ENCODE peak calls at places on chromosomes 12 and 14, in four cellular contexts. I, T, A and P are unnamed samples.

GRCh38 chr14:105026033-105026785 is 5.3 kb upstream of the CDCA4 start:
- DNase-seq in T (no peak), A (no peak), I (no peak), P (no peak)

GRCh38 chr14:93150227-93151206 is 34.2 kb downstream of the MOAP1 start:
- DNase-seq in T (peak), A (no peak), I (no peak), P (no peak)

GRCh38 chr12:89544730-89545184 is 18.9 kb upstream of the POC1B start:
- DNase-seq in I (peak), T (no peak), A (no peak), P (no peak)

GRCh38 chr12:48160807-48161206 is 3.5 kb upstream of the ASB8 start:
- DNase-seq in T (no peak), A (no peak), I (no peak), P (no peak)

GRCh38 chr12:11650697-11651281 is 1.3 kb downstream of the ETV6 start:
- DNase-seq in I (no peak), A (no peak), T (peak), P (no peak)

GRCh38 chr14:90986510-90986909 is 73.9 kb downstream of the RPS6KA5 start:
- DNase-seq in T (no peak), A (no peak), I (no peak), P (no peak)

GRCh38 chr12:31363826-31364225 is 37.9 kb upstream of the SINHCAF start:
- DNase-seq in I (no peak), T (no peak), A (no peak), P (no peak)

GRCh38 chr12:116759783-116760581 is 21.9 kb downstream of the RNFT2 start:
- DNase-seq in I (peak), A (peak), T (no peak), P (peak)

GRCh38 chr12:75560167-75560566 is 48.8 kb upstream of the KRR1 start:
- DNase-seq in T (peak), I (peak), A (no peak), P (no peak)

GRCh38 chr12:58924652-58925051 is 4.3 kb upstream of the LRIG3 start:
- DNase-seq in A (no peak), I (no peak), T (no peak), P (no peak)

GRCh38 chr14:29645117-29645516 is 282.5 kb downstream of the PRKD1 start:
- DNase-seq in I (no peak), T (no peak), A (no peak), P (no peak)
- TF ChIP-seq RNF2 in I (no peak), T (no peak), A (no peak), P (no peak)

GRCh38 chr12:109387425-109388166 is 39.9 kb downstream of the MYO1H start:
- DNase-seq in A (peak), T (peak), I (peak), P (peak)
- TF ChIP-seq RNF2 in A (no peak), T (no peak), I (no peak), P (no peak)

GRCh38 chr12:34294671-34295365 is 272.5 kb downstream of the ALG10 start:
- DNase-seq in A (no peak), I (no peak), T (no peak), P (no peak)

GRCh38 chr12:34295366-34296142 is 273.3 kb downstream of the ALG10 start:
- DNase-seq in T (no peak), I (no peak), A (no peak), P (no peak)

GRCh38 chr12:34297126-34297789 is 275.0 kb downstream of the ALG10 start:
- DNase-seq in A (no peak), I (no peak), T (no peak), P (no peak)

GRCh38 chr12:34297790-34298164 is 275.5 kb downstream of the ALG10 start:
- DNase-seq in I (no peak), A (no peak), T (no peak), P (no peak)

DNA sequence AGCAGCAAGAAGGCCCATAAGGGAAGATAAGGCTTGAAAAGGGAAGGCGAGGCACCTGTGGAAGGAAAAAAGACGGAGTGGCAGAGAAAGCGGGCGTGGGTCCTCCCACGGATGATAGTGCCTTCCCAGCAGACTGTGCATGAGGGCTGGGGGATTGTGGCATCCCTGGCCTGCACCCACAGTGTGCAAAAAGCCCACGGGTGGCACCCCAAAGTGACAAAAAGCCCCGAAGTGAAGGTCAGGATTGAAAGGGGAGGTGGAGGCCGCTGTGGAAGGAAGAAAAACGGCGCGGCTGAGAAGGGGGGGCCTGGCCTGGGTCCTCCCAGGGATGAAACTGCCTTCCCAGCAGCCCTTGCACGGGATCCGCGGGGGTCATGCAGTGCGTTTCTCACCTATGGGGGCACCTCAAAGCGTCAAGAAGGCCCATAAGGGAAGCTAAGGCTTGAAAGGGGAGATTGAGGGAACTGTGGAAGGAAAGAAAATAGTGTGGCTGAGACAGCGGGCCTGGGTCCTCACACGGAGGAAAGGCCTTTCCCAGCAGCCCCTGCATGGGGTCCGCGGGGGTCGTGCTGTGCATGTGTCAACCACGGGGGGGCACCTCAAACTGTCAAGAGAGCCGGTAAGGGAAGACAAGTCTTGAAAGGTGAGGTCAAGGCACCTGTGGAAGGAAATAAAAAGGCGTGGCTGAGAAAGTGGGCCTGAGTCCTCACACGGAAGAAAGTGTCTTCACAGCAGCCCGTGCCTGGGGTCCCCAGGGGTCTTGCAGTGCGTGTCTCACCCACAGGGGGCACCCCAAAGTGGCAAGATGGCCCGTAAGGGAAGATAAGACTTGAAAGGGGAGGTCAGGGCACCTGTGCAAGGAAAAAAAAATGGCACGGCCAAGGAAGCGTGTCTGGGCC is 274.1 kb downstream of the ALG10 start:
- DNase-seq in T (no peak), A (no peak), I (no peak), P (no peak)
- TF ChIP-seq RNF2 in T (no peak), A (no peak), I (no peak), P (no peak)

GRCh38 chr12:50536831-50537537 is 32.2 kb downstream of the DIP2B start:
- DNase-seq in A (no peak), I (no peak), T (no peak), P (no peak)

GRCh38 chr12:50533203-50533584 is 28.4 kb downstream of the DIP2B start:
- DNase-seq in I (peak), T (no peak), A (peak), P (no peak)

GRCh38 chr12:50537538-50537919 is 32.7 kb downstream of the DIP2B start:
- DNase-seq in T (no peak), I (peak), A (no peak), P (no peak)

GRCh38 chr12:50530532-50530931 is 25.7 kb downstream of the DIP2B start:
- DNase-seq in A (no peak), I (no peak), T (no peak), P (no peak)

DNA sequence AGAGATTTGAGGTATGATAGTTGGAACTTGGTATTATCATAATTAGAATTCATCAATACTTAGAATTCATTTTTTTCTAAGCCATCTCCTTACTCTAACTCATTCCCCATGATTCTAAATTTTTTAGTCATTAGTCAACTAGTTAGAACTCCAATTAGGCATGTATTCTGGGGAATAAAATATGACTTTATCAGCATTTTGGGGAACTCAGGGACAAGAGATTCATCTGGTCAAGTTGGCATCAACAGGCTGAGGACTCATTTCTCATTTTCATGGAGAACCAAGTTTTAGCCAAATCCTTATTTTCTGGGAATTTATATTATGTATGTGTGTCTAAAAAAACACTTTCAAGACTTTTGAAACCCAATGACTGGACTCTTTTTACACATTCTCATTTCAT is 29.2 kb downstream of the DIP2B start:
- DNase-seq in A (no peak), T (no peak), I (no peak), P (no peak)
- TF ChIP-seq RNF2 in A (no peak), T (no peak), I (no peak), P (no peak)

GRCh38 chr12:8594072-8594471 is 18.6 kb downstream of the AICDA start:
- DNase-seq in A (no peak), I (no peak), T (no peak), P (no peak)
- TF ChIP-seq RNF2 in A (no peak), I (no peak), T (no peak), P (no peak)

GRCh38 chr14:103070971-103071542 is 13.0 kb upstream of the LBHD2 start:
- DNase-seq in I (no peak), A (no peak), T (no peak), P (no peak)

GRCh38 chr14:103070263-103070885 is 13.0 kb upstream of the CDC42BPB start:
- DNase-seq in A (no peak), T (no peak), I (no peak), P (no peak)

GRCh38 chr14:103067231-103067954 is 10.0 kb upstream of the CDC42BPB start:
- DNase-seq in T (no peak), I (peak), A (no peak), P (no peak)

GRCh38 chr14:103066399-103066798 is 9.1 kb upstream of the CDC42BPB start:
- DNase-seq in I (no peak), A (no peak), T (peak), P (no peak)

DNA sequence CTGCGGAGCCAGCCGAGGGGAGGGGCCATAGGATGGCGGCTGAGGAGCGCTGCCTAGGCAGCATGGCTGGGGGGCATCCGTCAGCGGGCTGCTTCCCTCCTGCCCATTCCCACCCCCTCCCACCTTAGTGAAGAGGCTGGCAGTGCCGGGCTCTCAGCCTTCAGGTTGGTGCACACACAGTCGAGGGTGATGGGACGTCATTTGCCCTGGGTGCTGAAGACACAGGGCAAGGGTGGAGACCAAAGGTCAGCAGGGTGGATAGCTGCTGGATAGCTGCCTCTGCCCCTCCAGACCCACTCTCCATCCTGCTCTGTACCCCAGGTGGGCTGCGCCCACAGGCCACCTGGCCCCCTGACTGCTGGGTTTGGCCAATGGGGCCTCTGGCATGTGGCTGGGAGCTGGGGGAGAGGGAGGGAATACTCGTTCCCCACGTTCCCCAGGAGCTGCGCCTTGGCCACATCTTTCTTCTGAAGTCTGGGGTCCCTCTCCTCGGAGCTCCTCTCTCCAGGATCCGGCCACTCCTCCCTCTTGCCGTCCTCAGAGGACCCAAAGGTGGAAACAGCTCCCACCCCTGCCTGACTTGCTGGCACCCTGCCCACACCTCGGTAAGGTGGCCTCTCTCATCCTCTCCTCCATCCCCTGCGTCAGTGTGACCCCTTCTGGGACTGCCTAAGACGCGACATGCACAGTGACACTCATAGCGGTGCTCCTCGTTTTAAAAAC is 11.2 kb upstream of the CDC42BPB start:
- DNase-seq in A (no peak), I (no peak), T (no peak), P (no peak)
- TF ChIP-seq RNF2 in A (no peak), I (no peak), T (no peak), P (no peak)